ENCODE peak calls at places on chromosomes 5 and 9, in ten cellular contexts. H is stimulated activated CD8-positive, alpha-beta memory T cell treated with anti-CD3 and anti-CD28 coated beads, Interleukin-4, amount 100 ng/mL, for 24 hours; Y is activated effector memory CD4-positive, alpha-beta T cell treated with anti-CD3 and anti-CD28 coated beads, Interleukin-2, amount 50 U/mL, for 16 hours; C is activated CD8-positive, alpha-beta memory T cell treated with anti-CD3 and anti-CD28 coated beads for 24 hours; K is A673; G is SHP77 treated with DMSO at 0.1 percent for 48 hours; L is OCI-M1; O is fibroblast of the aortic adventitia; X is DMS153; E is nephron progenitor cell. R is an unnamed sample.

GRCh38 chr5:60649288-60649917 is 50.6 kb downstream of the DEPDC1B start:
- DNase-seq in H (no peak), E (no peak), L (peak), Y (no peak), K (peak), X (no peak), O (peak), G (no peak), C (no peak), R (no peak)

GRCh38 chr9:21933281-21933680 is 60.9 kb downstream of the CDKN2A start:
- DNase-seq in G (no peak), L (no peak), E (no peak), O (no peak), Y (no peak), C (no peak), H (no peak), K (no peak), X (no peak), R (no peak)

GRCh38 chr9:5813837-5814236 is 19.1 kb downstream of the ERMP1 start:
- DNase-seq in X (no peak), O (no peak), G (no peak), H (no peak), K (no peak), E (no peak), Y (no peak), L (no peak), C (no peak), R (no peak)

GRCh38 chr5:33933723-33934544 is 2.3 kb upstream of the RXFP3 start:
- DNase-seq in E (no peak), O (peak), H (no peak), K (no peak), Y (no peak), X (no peak), C (no peak), G (no peak), L (no peak), R (no peak)

GRCh38 chr5:83899351-83899970 is 178.8 kb upstream of the HAPLN1 start:
- DNase-seq in C (no peak), O (peak), L (no peak), K (no peak), G (no peak), E (no peak), H (no peak), Y (no peak), X (no peak), R (no peak)

GRCh38 chr5:59193616-59194319 is 610.9 kb downstream of the RAB3C start:
- DNase-seq in K (no peak), X (no peak), Y (no peak), H (no peak), O (peak), G (no peak), C (no peak), E (no peak), L (no peak), R (no peak)

GRCh38 chr5:14871084-14871572 is 450 bp downstream of the ANKH start:
- DNase-seq in H (no peak), K (no peak), G (no peak), C (peak), O (no peak), Y (peak), L (no peak), X (no peak), E (no peak), R (no peak)

GRCh38 chr9:479951-480350 is 265.3 kb downstream of the DOCK8 start:
- DNase-seq in Y (no peak), C (no peak), E (no peak), G (no peak), H (no peak), L (no peak), X (no peak), O (no peak), K (no peak), R (no peak)

GRCh38 chr5:174937201-174938130 is 213.1 kb downstream of the MSX2 start:
- DNase-seq in H (no peak), Y (no peak), E (no peak), C (no peak), L (no peak), X (no peak), O (no peak), G (no peak), K (no peak), R (no peak)

GRCh38 chr9:104506565-104506964 is 2.5 kb downstream of the OR13F1 start:
- DNase-seq in Y (no peak), O (no peak), E (no peak), K (no peak), L (no peak), X (no peak), H (no peak), G (no peak), C (no peak), R (no peak)

GRCh38 chr9:90423661-90424193 is 218.9 kb downstream of the DIRAS2 start:
- DNase-seq in O (no peak), E (no peak), K (no peak), G (no peak), H (no peak), Y (no peak), L (no peak), C (no peak), X (no peak), R (no peak)

GRCh38 chr9:83056180-83056579 is 6.8 kb downstream of the RASEF start:
- DNase-seq in G (no peak), H (no peak), O (no peak), C (no peak), Y (no peak), X (peak), E (no peak), L (no peak), K (no peak), R (no peak)

GRCh38 chr5:3381206-3381825 is 214.3 kb upstream of the IRX1 start:
- DNase-seq in X (no peak), K (no peak), C (no peak), O (no peak), E (no peak), Y (no peak), G (no peak), H (no peak), L (no peak), R (no peak)

GRCh38 chr9:80796662-80797426 is 892.5 kb downstream of the TLE1 start:
- DNase-seq in Y (no peak), X (no peak), L (no peak), H (no peak), C (no peak), O (no peak), G (no peak), E (peak), K (no peak), R (peak)

R was measured in neuronal stem cell.